ENCODE peak calls at places on chromosomes 4 and X, in eight cellular contexts. O is HEK293T, H is astrocyte of the cerebellum, D is NCI-H774, A is GM06990, V is AG04449, W is GM03348, E is GM23248. J is an unnamed sample.

GRCh38 chrX:57651169-57651919 is 28.7 kb downstream of the NLRP2B start:
- DNase-seq in W (no peak), D (no peak), V (no peak), A (no peak), O (no peak), H (no peak), E (no peak), J (no peak)

GRCh38 chr4:102343964-102344519 is 1.2 kb downstream of the SLC39A8 start:
- DNase-seq in E (no peak), O (no peak), D (no peak), W (no peak), H (no peak), A (peak), V (no peak), J (no peak)

GRCh38 chr4:53574528-53574927 is 16.8 kb downstream of the LNX1 start:
- DNase-seq in A (no peak), E (no peak), H (no peak), D (no peak), W (no peak), V (no peak), O (no peak), J (no peak)

GRCh38 chr4:88177981-88178632 is 19.7 kb upstream of the ABCG2 start:
- DNase-seq in W (peak), H (peak), E (peak), A (no peak), D (no peak), O (no peak), V (peak), J (no peak)

GRCh38 chr4:70239497-70239896 is 2.9 kb upstream of the CSN3 start:
- DNase-seq in W (no peak), V (no peak), A (no peak), E (no peak), H (no peak), O (no peak), D (no peak), J (no peak)

GRCh38 chrX:124476562-124476961 is 130.2 kb downstream of the SH2D1A start:
- DNase-seq in D (no peak), V (no peak), O (no peak), H (no peak), A (no peak), E (no peak), W (no peak), J (no peak)

GRCh38 chrX:53695901-53696300 is 9.4 kb upstream of the HUWE1 start:
- DNase-seq in W (no peak), A (no peak), H (no peak), E (no peak), D (peak), V (no peak), O (peak), J (no peak)

GRCh38 chr4:48831532-48832015 is 686 bp downstream of the OCIAD1 start:
- DNase-seq in A (peak), H (no peak), E (peak), W (peak), V (no peak), D (no peak), O (no peak), J (no peak)

GRCh38 chr4:152160236-152160800 is 375.6 kb downstream of the FBXW7 start:
- DNase-seq in A (no peak), H (no peak), E (no peak), W (no peak), O (no peak), D (no peak), V (no peak), J (no peak)

GRCh38 chrX:130719399-130719798 is 183.6 kb downstream of the ENOX2 start:
- DNase-seq in D (no peak), A (no peak), H (no peak), E (no peak), W (no peak), V (no peak), O (no peak), J (no peak)

GRCh38 chr4:26083987-26084386 is 170.0 kb downstream of the SMIM20 start:
- DNase-seq in H (peak), O (peak), D (no peak), V (peak), W (peak), E (peak), A (peak), J (no peak)

GRCh38 chrX:129653985-129654651 is 638 bp downstream of the APLN start:
- DNase-seq in E (peak), V (no peak), W (peak), A (no peak), D (peak), O (peak), H (no peak), J (no peak)

GRCh38 chrX:3548743-3549441 is 164.6 kb downstream of the PRKX start:
- DNase-seq in W (peak), D (no peak), O (peak), A (no peak), V (no peak), E (peak), H (peak), J (no peak)

GRCh38 chrX:110276778-110277177 is 41.1 kb downstream of the AMMECR1 start:
- DNase-seq in W (no peak), O (no peak), E (no peak), V (no peak), H (no peak), A (peak), D (no peak), J (no peak)

GRCh38 chr4:110780538-110780937 is 157.7 kb upstream of the PITX2 start:
- DNase-seq in V (no peak), E (no peak), O (no peak), W (no peak), A (no peak), D (no peak), H (no peak), J (no peak)

GRCh38 chr4:184402239-184402638 is 72.1 kb downstream of the IRF2 start:
- DNase-seq in V (no peak), W (no peak), A (no peak), O (no peak), D (no peak), H (no peak), E (no peak), J (no peak)

GRCh38 chrX:16484338-16484737 is 165.6 kb upstream of the S100G start:
- DNase-seq in A (no peak), W (peak), O (no peak), D (no peak), H (peak), E (peak), V (peak), J (peak)

GRCh38 chrX:135639066-135639815 is 74.2 kb upstream of the CT45A1 start:
- DNase-seq in A (no peak), D (no peak), E (no peak), H (no peak), O (no peak), V (no peak), W (no peak), J (no peak)

GRCh38 chrX:145405012-145405411 is 157.7 kb downstream of the SPANXN1 start:
- DNase-seq in V (no peak), E (peak), D (peak), A (no peak), H (no peak), O (peak), W (peak), J (no peak)

J was measured in CD4-positive, alpha-beta memory T cell.